ENCODE peak calls at places on chromosome 6, in eight cellular contexts. A is colonic mucosa; W is fibroblast of lung; N is heart right ventricle; L is mesenchymal stem cell; I is CD8-positive, alpha-beta memory T cell; Y is H1; H is heart left ventricle. G is an unnamed sample. For H3K27me3, the result is how much of the 10 kb centered on the place peaks cover.

GRCh38 chr6:157097255-157097936 is 225.9 kb downstream of the TMEM242 start:
- DNase-seq in H (no peak), W (no peak), L (no peak), Y (no peak), N (no peak), A (no peak), I (no peak), G (no peak)

GRCh38 chr6:97394160-97394748 is 111.2 kb upstream of the MMS22L start:
- DNase-seq in I (peak), A (peak), L (peak), H (no peak), W (peak), Y (no peak), N (no peak), G (peak)

GRCh38 chr6:53161481-53162009 is 12.9 kb upstream of the GCM1 start:
- DNase-seq in H (no peak), N (no peak), Y (no peak), A (no peak), L (no peak), I (no peak), W (peak), G (no peak)

GRCh38 chr6:149082320-149082719 is 235.2 kb upstream of the TAB2 start:
- DNase-seq in H (peak), A (peak), I (peak), L (peak), N (peak), Y (no peak), W (peak), G (peak)

GRCh38 chr6:43125555-43125954 is 45.5 kb upstream of the SRF start:
- DNase-seq in I (no peak), A (no peak), L (peak), H (no peak), Y (no peak), N (no peak), W (peak), G (no peak)

GRCh38 chr6:159360306-159360705 is 191.1 kb downstream of the FNDC1 start:
- DNase-seq in Y (no peak), L (no peak), N (no peak), A (no peak), I (no peak), W (no peak), H (no peak), G (no peak)

GRCh38 chr6:118705799-118706481 is 54.5 kb upstream of the CEP85L start:
- DNase-seq in W (peak), H (no peak), Y (peak), A (no peak), I (no peak), L (peak), N (no peak), G (no peak)

GRCh38 chr6:129284225-129284624 is 401.3 kb downstream of the LAMA2 start:
- DNase-seq in Y (no peak), A (no peak), N (no peak), H (no peak), L (no peak), W (no peak), I (no peak), G (no peak)

GRCh38 chr6:317068-317451 is 24.8 kb downstream of the DUSP22 start:
- DNase-seq in Y (no peak), I (no peak), W (no peak), H (no peak), A (no peak), L (no peak), N (no peak), G (no peak)

GRCh38 chr6:41256383-41256782 is 28.2 kb downstream of the TREML4 start:
- DNase-seq in W (no peak), I (no peak), Y (no peak), A (no peak), N (no peak), L (no peak), H (no peak), G (no peak)

GRCh38 chr6:143159001-143159400 is 98.3 kb downstream of the AIG1 start:
- DNase-seq in I (no peak), N (no peak), W (no peak), H (no peak), Y (no peak), A (no peak), L (no peak), G (no peak)

GRCh38 chr6:25248100-25248499 is 31.1 kb upstream of the CARMIL1 start:
- DNase-seq in I (no peak), N (no peak), Y (no peak), A (no peak), L (no peak), H (no peak), W (peak), G (no peak)

GRCh38 chr6:47240277-47240890 is 69.3 kb downstream of the TNFRSF21 start:
- DNase-seq in N (no peak), Y (no peak), I (no peak), L (no peak), A (no peak), W (no peak), H (no peak), G (no peak)

GRCh38 chr6:157755752-157756411 is 67.2 kb upstream of the SNX9 start:
- DNase-seq in H (no peak), W (no peak), N (no peak), A (no peak), Y (no peak), I (no peak), L (no peak), G (no peak)

GRCh38 chr6:38149526-38149925 is 330.0 kb downstream of the ZFAND3 start:
- DNase-seq in N (no peak), L (no peak), Y (no peak), W (peak), A (no peak), I (no peak), H (no peak), G (no peak)

GRCh38 chr6:27275025-27275956 is 27.8 kb downstream of the PRSS16 start:
- DNase-seq in H (no peak), L (no peak), N (no peak), W (no peak), A (no peak), Y (no peak), I (no peak), G (no peak)

GRCh38 chr6:69865126-69865525 is 1.2 kb upstream of the COL19A1 start:
- DNase-seq in W (peak), H (no peak), N (no peak), I (no peak), Y (no peak), A (no peak), L (peak), G (no peak)

GRCh38 chr6:82988904-82989303 is 76.7 kb downstream of the UBE3D start:
- DNase-seq in W (peak), Y (no peak), A (no peak), N (no peak), H (no peak), I (no peak), L (peak), G (no peak)

GRCh38 chr6:6575143-6575542 is 13.4 kb upstream of the LY86 start:
- DNase-seq in A (no peak), Y (no peak), I (no peak), L (no peak), H (no peak), W (no peak), N (no peak), G (no peak)

GRCh38 chr6:89948876-89949275 is 54.6 kb downstream of the GJA10 start:
- DNase-seq in W (no peak), N (no peak), Y (no peak), H (no peak), A (no peak), L (no peak), I (no peak), G (no peak)

GRCh38 chr6:116096979-116097816 is 3.5 kb upstream of the NT5DC1 start:
- DNase-seq in A (no peak), W (no peak), N (no peak), H (no peak), I (no peak), Y (no peak), L (peak), G (no peak)

GRCh38 chr6:111276335-111276734 is 189.0 kb downstream of the SLC16A10 start:
- DNase-seq in I (no peak), W (no peak), N (no peak), H (no peak), L (no peak), Y (no peak), A (no peak), G (no peak)

GRCh38 chr6:155708100-155708499 is 252.5 kb upstream of the NOX3 start:
- DNase-seq in Y (no peak), H (no peak), A (no peak), L (no peak), W (no peak), N (no peak), I (no peak), G (no peak)

GRCh38 chr6:122839906-122840305 is 50.8 kb downstream of the SMPDL3A start:
- DNase-seq in A (no peak), N (no peak), Y (no peak), W (no peak), L (no peak), H (no peak), I (no peak), G (no peak)

GRCh38 chr6:119284861-119285521 is 64.6 kb downstream of the MAN1A1 start:
- DNase-seq in W (no peak), A (no peak), I (peak), L (no peak), H (no peak), Y (no peak), N (no peak), G (no peak)

GRCh38 chr6:66478705-66479104 is 771.7 kb upstream of the EYS start:
- DNase-seq in W (no peak), H (no peak), L (no peak), I (no peak), A (no peak), Y (no peak), N (no peak), G (no peak)

GRCh38 chr6:157056275-157056674 is 267.0 kb downstream of the TMEM242 start:
- DNase-seq in W (no peak), N (no peak), Y (no peak), A (no peak), I (no peak), H (no peak), L (no peak), G (no peak)

GRCh38 chr6:130517444-130517931 is 151.7 kb downstream of the TMEM200A start:
- DNase-seq in L (no peak), Y (no peak), N (no peak), A (no peak), I (no peak), W (peak), H (no peak), G (no peak)

GRCh38 chr6:108198761-108199498 is 33.1 kb downstream of the NR2E1 start:
- DNase-seq in N (no peak), I (no peak), L (no peak), W (no peak), A (no peak), Y (no peak), H (no peak), G (no peak)

GRCh38 chr6:162917506-162917905 is 189.7 kb downstream of the PACRG start:
- DNase-seq in H (no peak), L (no peak), A (no peak), I (no peak), Y (no peak), W (peak), N (no peak), G (no peak)

GRCh38 chr6:37779111-37779800 is 40.3 kb upstream of the ZFAND3 start:
- DNase-seq in L (no peak), N (no peak), W (peak), Y (no peak), I (no peak), H (no peak), A (no peak), G (no peak)

GRCh38 chr6:122623279-122623678 is 13.1 kb downstream of the PKIB start:
- DNase-seq in L (peak), H (no peak), I (no peak), N (no peak), W (peak), A (no peak), Y (no peak), G (no peak)

GRCh38 chr6:68572525-68572924 is 62.6 kb upstream of the ADGRB3 start:
- DNase-seq in Y (peak), I (no peak), L (peak), W (peak), A (no peak), H (no peak), N (no peak), G (peak)

GRCh38 chr6:118574051-118574865 is 26.2 kb downstream of the PLN start:
- DNase-seq in W (peak), H (no peak), L (peak), A (no peak), N (no peak), I (no peak), Y (no peak), G (no peak)

GRCh38 chr6:106973841-106974336 is 640 bp downstream of the CD24 start:
- DNase-seq in Y (no peak), H (no peak), L (peak), I (no peak), W (peak), N (no peak), A (peak), G (no peak)

GRCh38 chr6:71410164-71410566 is 121.6 kb downstream of the OGFRL1 start:
- DNase-seq in I (no peak), L (no peak), H (no peak), A (no peak), Y (no peak), N (no peak), W (peak), G (no peak)

GRCh38 chr6:98254624-98255023 is 579.8 kb upstream of the POU3F2 start:
- DNase-seq in H (no peak), Y (no peak), I (no peak), L (no peak), N (no peak), A (no peak), W (no peak), G (no peak)

GRCh38 chr6:154893927-154894326 is 101.2 kb upstream of the TIAM2 start:
- DNase-seq in N (no peak), W (peak), H (no peak), Y (no peak), L (peak), I (no peak), A (no peak), G (no peak)

GRCh38 chr6:77466055-77467028 is 3.1 kb upstream of the HTR1B start:
- DNase-seq in H (no peak), W (peak), N (no peak), I (no peak), Y (no peak), L (peak), A (peak), G (no peak)
- H3K27me3 ChIP-seq in H (half or more), W (under half), N (half or more), I (under half), Y (under half), L (under half), A (under half), G (under half)

DNA sequence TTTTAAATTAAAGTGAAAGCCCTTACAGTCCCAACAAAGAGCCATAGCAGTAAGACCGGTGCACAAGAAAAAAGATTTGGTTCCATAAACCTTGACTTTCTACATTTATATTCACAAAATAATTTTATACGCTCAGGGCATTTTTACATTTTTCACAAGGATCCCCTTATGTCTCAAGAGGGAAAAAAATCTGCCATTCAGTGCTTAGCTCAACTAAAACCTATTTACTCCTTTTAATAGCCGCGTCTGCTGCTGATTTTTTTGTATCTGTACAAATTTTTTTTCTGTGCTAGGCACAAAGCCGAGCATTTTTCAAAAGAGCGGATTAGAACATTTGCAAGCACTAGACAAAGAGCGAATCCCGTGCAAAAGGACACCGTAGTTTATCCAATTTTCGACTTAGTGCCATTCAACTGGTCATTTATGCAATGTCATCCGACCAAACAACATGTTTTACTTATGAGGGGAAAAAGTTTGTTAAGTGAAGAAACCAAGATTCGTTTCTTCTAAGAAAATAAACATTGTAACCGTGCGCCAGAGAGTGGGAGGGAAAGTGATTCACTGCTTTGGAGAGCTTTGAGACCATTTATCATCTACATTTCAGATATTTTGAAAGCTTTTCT is 3.7 kb downstream of the TFAP2D start:
- DNase-seq in Y (no peak), L (no peak), A (no peak), W (no peak), I (no peak), N (no peak), H (no peak), G (no peak)
- H3K27me3 ChIP-seq in Y (half or more), L (half or more), A (under half), W (under half), I (under half), N (half or more), H (half or more), G (half or more)

GRCh38 chr6:127972815-127973214 is 72.0 kb upstream of the THEMIS start:
- DNase-seq in Y (no peak), N (no peak), L (no peak), H (no peak), I (no peak), W (peak), A (no peak), G (no peak)

GRCh38 chr6:127971945-127972391 is 71.1 kb upstream of the THEMIS start:
- DNase-seq in L (peak), H (no peak), A (no peak), Y (no peak), I (peak), N (no peak), W (peak), G (no peak)

GRCh38 chr6:127980996-127981395 is 80.1 kb upstream of the THEMIS start:
- DNase-seq in Y (no peak), W (no peak), L (no peak), A (no peak), H (no peak), N (no peak), I (no peak), G (no peak)

GRCh38 chr6:127976111-127976510 is 75.3 kb upstream of the THEMIS start:
- DNase-seq in H (no peak), A (no peak), Y (no peak), I (no peak), W (no peak), L (no peak), N (no peak), G (no peak)

GRCh38 chr6:127976796-127977195 is 75.9 kb upstream of the THEMIS start:
- DNase-seq in L (no peak), N (no peak), H (no peak), I (no peak), W (no peak), A (no peak), Y (no peak), G (no peak)
- H3K27me3 ChIP-seq in L (under half), N (under half), H (under half), I (under half), W (under half), A (under half), Y (under half), G (under half)

GRCh38 chr6:160489091-160489490 is 140.9 kb downstream of the SLC22A3 start:
- DNase-seq in W (no peak), I (no peak), A (no peak), N (no peak), Y (no peak), L (no peak), H (no peak), G (no peak)
- H3K27me3 ChIP-seq in W (under half), I (under half), A (under half), N (under half), Y (under half), L (under half), H (under half), G (under half)

G was measured in iPS DF 6.9.